ENCODE peak calls at places on chromosomes 5 and 9, in four cellular contexts. One of them, this sample, is unnamed.

GRCh38 chr9:97307091-97307490 is 368 bp upstream of the CCDC180 start:
- DNase-seq in GM12878: no peak
- DNase-seq in WTC11: peak
- DNase-seq in SK-N-SH: peak
- DNase-seq in this sample: peak

GRCh38 chr5:63131618-63132285 is 553.1 kb downstream of the LRRC70 start:
- DNase-seq in WTC11: no peak
- DNase-seq in GM12878: no peak
- DNase-seq in SK-N-SH: no peak
- DNase-seq in this sample: no peak

GRCh38 chr5:35861718-35862117 is 5.0 kb downstream of the IL7R start:
- DNase-seq in GM12878: no peak
- DNase-seq in SK-N-SH: no peak
- DNase-seq in WTC11: no peak
- DNase-seq in this sample: no peak

GRCh38 chr9:120348951-120349429 is 231.0 kb downstream of the CDK5RAP2 start:
- DNase-seq in GM12878: no peak
- DNase-seq in WTC11: peak
- DNase-seq in SK-N-SH: peak
- DNase-seq in this sample: peak

GRCh38 chr9:980621-981020 is 4.2 kb downstream of the DMRT3 start:
- DNase-seq in SK-N-SH: no peak
- DNase-seq in GM12878: no peak
- DNase-seq in WTC11: no peak
- DNase-seq in this sample: no peak

GRCh38 chr5:100889165-100889564 is 13.9 kb downstream of the ST8SIA4 start:
- DNase-seq in GM12878: no peak
- DNase-seq in SK-N-SH: no peak
- DNase-seq in WTC11: no peak
- DNase-seq in this sample: no peak

GRCh38 chr5:33921005-33921404 is 15.2 kb upstream of the RXFP3 start:
- DNase-seq in SK-N-SH: no peak
- DNase-seq in GM12878: no peak
- DNase-seq in WTC11: no peak
- DNase-seq in this sample: no peak

GRCh38 chr9:114822708-114823107 is 16.9 kb upstream of the TNFSF15 start:
- DNase-seq in GM12878: no peak
- DNase-seq in WTC11: no peak
- DNase-seq in SK-N-SH: no peak
- DNase-seq in this sample: no peak

GRCh38 chr9:125755340-125755739 is 8.2 kb downstream of the PBX3 start:
- DNase-seq in GM12878: no peak
- DNase-seq in WTC11: no peak
- DNase-seq in SK-N-SH: peak
- DNase-seq in this sample: no peak

GRCh38 chr5:14268738-14269137 is 125.6 kb downstream of the TRIO start:
- DNase-seq in SK-N-SH: no peak
- DNase-seq in WTC11: no peak
- DNase-seq in GM12878: no peak
- DNase-seq in this sample: no peak
- TF ChIP-seq USF1 in SK-N-SH: no peak
- TF ChIP-seq USF1 in WTC11: no peak
- TF ChIP-seq USF1 in GM12878: no peak
- TF ChIP-seq USF1 in this sample: no peak

GRCh38 chr9:37433754-37434435 is 11.4 kb downstream of the GRHPR start:
- DNase-seq in GM12878: no peak
- DNase-seq in SK-N-SH: no peak
- DNase-seq in WTC11: peak
- DNase-seq in this sample: no peak

GRCh38 chr9:37438359-37438758 is 15.9 kb downstream of the GRHPR start:
- DNase-seq in GM12878: no peak
- DNase-seq in SK-N-SH: no peak
- DNase-seq in WTC11: no peak
- DNase-seq in this sample: no peak

GRCh38 chr9:37437010-37437409 is 14.5 kb downstream of the GRHPR start:
- DNase-seq in WTC11: no peak
- DNase-seq in GM12878: no peak
- DNase-seq in SK-N-SH: no peak
- DNase-seq in this sample: no peak

GRCh38 chr9:37436540-37436939 is 14.0 kb downstream of the GRHPR start:
- DNase-seq in GM12878: no peak
- DNase-seq in WTC11: no peak
- DNase-seq in SK-N-SH: no peak
- DNase-seq in this sample: no peak

GRCh38 chr9:37437616-37438015 is 15.1 kb downstream of the GRHPR start:
- DNase-seq in GM12878: no peak
- DNase-seq in SK-N-SH: no peak
- DNase-seq in WTC11: no peak
- DNase-seq in this sample: no peak
- TF ChIP-seq USF1 in GM12878: no peak
- TF ChIP-seq USF1 in SK-N-SH: no peak
- TF ChIP-seq USF1 in WTC11: no peak
- TF ChIP-seq USF1 in this sample: no peak

GRCh38 chr9:127165096-127165495 is 42.7 kb upstream of the ANGPTL2 start:
- DNase-seq in SK-N-SH: no peak
- DNase-seq in GM12878: no peak
- DNase-seq in WTC11: no peak
- DNase-seq in this sample: no peak

GRCh38 chr9:127162046-127162445 is 39.6 kb upstream of the ANGPTL2 start:
- DNase-seq in GM12878: no peak
- DNase-seq in WTC11: no peak
- DNase-seq in SK-N-SH: no peak
- DNase-seq in this sample: no peak

GRCh38 chr9:127161081-127161621 is 38.7 kb upstream of the ANGPTL2 start:
- DNase-seq in WTC11: no peak
- DNase-seq in SK-N-SH: no peak
- DNase-seq in GM12878: no peak
- DNase-seq in this sample: no peak

GRCh38 chr9:127162567-127163365 is 40.3 kb upstream of the ANGPTL2 start:
- DNase-seq in SK-N-SH: no peak
- DNase-seq in WTC11: no peak
- DNase-seq in GM12878: no peak
- DNase-seq in this sample: no peak

DNA sequence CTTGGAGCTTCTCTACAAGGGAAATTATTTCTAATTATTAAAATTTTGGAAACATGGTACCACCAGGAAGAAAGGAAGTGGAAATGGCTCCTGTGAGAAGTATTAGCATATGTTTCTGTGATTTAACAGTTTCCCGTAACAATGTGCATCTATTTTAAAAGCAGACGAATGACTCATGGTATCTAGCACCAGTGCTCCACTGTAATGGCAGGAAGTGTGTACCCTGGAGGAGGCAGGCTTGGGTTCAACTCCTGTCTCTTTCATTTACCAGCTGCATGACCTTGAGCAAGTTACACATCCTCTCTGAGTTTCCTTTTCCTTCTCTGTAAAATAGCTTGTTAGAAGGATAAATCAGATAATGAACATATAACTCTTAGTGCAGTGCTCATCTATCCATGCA is 41.0 kb upstream of the ANGPTL2 start:
- DNase-seq in WTC11: no peak
- DNase-seq in GM12878: peak
- DNase-seq in SK-N-SH: no peak
- DNase-seq in this sample: no peak
- TF ChIP-seq USF1 in WTC11: no peak
- TF ChIP-seq USF1 in GM12878: no peak
- TF ChIP-seq USF1 in SK-N-SH: no peak
- TF ChIP-seq USF1 in this sample: no peak

GRCh38 chr9:69379250-69379982 is 54.4 kb downstream of the ENTREP1 start:
- DNase-seq in WTC11: no peak
- DNase-seq in GM12878: no peak
- DNase-seq in SK-N-SH: no peak
- DNase-seq in this sample: no peak

GRCh38 chr9:69380811-69381210 is 55.8 kb downstream of the ENTREP1 start:
- DNase-seq in WTC11: no peak
- DNase-seq in GM12878: no peak
- DNase-seq in SK-N-SH: no peak
- DNase-seq in this sample: no peak

GRCh38 chr9:69377291-69377690 is 52.3 kb downstream of the ENTREP1 start:
- DNase-seq in GM12878: no peak
- DNase-seq in WTC11: no peak
- DNase-seq in SK-N-SH: no peak
- DNase-seq in this sample: no peak

GRCh38 chr9:69380301-69380700 is 55.3 kb downstream of the ENTREP1 start:
- DNase-seq in SK-N-SH: no peak
- DNase-seq in GM12878: no peak
- DNase-seq in WTC11: no peak
- DNase-seq in this sample: no peak

DNA sequence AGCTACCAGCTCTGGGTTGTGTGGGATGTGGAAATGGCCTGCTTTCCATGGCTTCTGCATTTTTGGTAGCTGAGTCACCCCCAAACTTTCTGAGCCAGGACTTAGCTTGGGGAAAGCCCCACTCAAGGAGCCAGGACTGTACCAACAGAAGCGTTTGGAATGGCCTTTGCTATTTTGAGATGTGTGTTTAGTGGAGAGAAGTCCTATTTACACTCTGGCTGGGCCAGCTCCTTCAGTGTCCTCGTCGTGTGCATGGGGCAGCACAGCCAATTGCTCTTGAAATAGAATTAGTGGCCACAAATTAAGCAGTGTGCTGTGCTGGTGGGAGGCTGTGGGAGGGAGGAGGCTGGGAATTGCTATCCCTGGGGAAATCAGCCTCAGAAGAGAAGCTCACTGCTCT is 51.6 kb downstream of the ENTREP1 start:
- DNase-seq in WTC11: no peak
- DNase-seq in GM12878: no peak
- DNase-seq in SK-N-SH: no peak
- DNase-seq in this sample: no peak
- TF ChIP-seq USF1 in WTC11: no peak
- TF ChIP-seq USF1 in GM12878: no peak
- TF ChIP-seq USF1 in SK-N-SH: no peak
- TF ChIP-seq USF1 in this sample: no peak

DNA sequence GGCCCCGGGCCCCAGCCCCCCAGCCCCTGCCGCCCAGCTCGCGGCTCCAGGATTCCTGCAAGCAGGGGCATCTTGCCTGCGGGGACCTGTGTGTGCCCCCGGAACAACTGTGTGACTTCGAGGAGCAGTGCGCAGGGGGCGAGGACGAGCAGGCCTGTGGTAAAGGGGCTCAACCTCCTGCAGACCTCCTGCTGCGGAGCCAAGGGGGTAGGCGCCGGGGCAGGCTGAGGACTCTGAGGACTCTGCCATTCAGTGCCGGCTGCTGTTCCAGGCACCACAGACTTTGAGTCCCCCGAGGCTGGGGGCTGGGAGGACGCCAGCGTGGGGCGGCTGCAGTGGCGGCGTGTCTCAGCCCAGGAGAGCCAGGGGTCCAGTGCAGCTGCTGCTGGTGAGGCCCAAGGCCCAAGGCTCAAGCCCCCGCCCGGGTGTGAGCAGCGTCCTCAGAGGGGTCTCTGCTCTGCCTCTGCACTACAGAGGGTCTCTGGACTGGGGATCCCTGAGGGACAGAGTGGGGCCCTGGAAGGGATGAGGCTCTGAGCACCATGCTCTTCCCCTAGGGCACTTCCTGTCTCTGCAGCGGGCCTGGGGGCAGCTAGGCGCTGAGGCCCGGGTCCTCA is 3.4 kb downstream of the MAMDC4 start:
- DNase-seq in GM12878: no peak
- DNase-seq in SK-N-SH: no peak
- DNase-seq in WTC11: peak
- DNase-seq in this sample: no peak
- TF ChIP-seq USF1 in GM12878: no peak
- TF ChIP-seq USF1 in SK-N-SH: no peak
- TF ChIP-seq USF1 in WTC11: no peak
- TF ChIP-seq USF1 in this sample: no peak

DNA sequence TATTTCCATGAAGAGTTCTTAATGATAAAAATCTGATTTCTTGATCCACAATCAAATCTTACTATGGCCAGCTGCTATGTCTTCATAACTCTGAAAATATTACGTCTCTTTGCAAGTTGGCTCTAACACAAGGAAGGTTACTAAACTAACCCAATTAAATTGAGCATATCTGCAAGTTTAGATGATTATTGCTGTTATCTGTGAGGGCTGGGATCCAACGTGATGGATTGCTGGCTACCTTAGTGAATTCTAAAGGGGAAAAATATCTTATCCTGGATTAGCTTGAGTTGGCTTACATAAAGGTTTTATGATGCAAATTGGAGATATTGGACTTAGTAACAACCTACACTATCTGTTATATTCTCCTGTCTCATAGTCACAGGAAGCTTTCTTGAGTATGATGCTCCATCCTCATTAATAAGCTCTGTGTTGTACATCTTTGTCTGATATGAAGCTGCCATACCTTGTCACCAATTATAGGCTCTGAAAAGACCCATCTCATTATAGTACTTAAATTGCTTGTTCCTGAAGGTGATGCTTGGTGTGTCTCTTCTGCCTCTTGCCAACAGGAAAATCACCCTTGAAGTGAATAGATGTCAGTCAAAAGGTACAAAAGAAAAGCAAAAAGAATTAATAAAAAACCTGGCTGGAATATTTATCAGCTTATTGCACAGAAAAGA is 733.0 kb upstream of the MEF2C start:
- DNase-seq in GM12878: no peak
- DNase-seq in SK-N-SH: peak
- DNase-seq in WTC11: no peak
- DNase-seq in this sample: no peak
- TF ChIP-seq USF1 in GM12878: no peak
- TF ChIP-seq USF1 in SK-N-SH: no peak
- TF ChIP-seq USF1 in WTC11: no peak
- TF ChIP-seq USF1 in this sample: no peak

DNA sequence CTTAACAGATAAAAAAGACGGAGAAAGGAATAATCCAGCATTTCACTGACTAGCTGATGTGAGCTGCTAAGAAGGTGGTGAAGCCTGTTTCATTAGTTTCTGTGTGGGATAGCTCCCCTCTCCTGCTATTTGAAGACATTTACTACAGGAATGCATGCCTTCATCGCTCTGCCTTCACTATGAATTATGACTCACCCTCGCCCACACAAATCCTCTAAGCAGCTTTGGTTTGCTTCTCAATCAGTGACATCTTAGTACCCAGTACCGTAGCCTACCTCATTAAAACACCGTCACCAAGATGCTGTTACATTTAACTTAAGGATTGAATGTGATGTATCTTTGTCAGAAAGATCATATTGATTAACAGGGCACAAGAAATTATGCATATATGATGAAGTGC is 468.9 kb downstream of the ICE1 start:
- DNase-seq in SK-N-SH: no peak
- DNase-seq in GM12878: no peak
- DNase-seq in WTC11: no peak
- DNase-seq in this sample: no peak
- TF ChIP-seq USF1 in SK-N-SH: no peak
- TF ChIP-seq USF1 in GM12878: no peak
- TF ChIP-seq USF1 in WTC11: no peak
- TF ChIP-seq USF1 in this sample: no peak

DNA sequence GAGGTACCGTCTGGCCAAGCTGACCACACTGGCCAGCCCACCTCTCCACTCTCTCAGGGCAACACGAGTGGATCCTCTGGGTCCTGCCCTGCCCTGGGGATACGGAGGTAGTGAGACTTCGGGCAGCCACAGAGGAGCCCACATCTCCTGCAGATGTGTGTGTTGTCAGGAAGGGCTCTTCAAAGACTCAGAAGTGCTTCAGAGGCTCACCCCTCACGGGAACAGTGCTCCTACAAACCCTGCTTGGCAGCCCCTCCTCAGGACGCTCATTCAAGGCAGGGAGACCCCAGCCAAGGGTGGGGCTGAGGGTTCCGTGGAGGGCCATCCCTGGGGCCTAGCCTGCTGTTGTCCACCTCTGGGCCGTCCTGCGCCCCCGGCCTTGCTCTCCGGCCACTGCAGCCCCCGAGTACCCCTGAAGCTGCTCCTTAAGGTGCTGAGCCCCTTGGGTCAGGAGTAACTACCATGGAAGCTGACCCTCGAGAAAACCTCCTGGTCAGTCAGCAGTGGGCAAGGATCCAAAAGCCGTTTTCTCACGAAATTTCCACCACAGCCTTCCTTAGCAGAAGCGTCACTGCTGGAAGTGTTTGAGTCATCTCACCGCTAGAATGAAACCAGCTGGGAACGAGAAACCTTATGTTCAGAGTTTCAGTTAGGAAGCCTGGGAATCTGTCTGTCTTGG is 23.2 kb upstream of the LRRC14B start:
- DNase-seq in SK-N-SH: no peak
- DNase-seq in GM12878: no peak
- DNase-seq in WTC11: peak
- DNase-seq in this sample: no peak
- TF ChIP-seq USF1 in SK-N-SH: no peak
- TF ChIP-seq USF1 in GM12878: no peak
- TF ChIP-seq USF1 in WTC11: no peak
- TF ChIP-seq USF1 in this sample: no peak

This sample was measured in K562.